ENCODE peak calls at places on chromosomes 6 and 20, in seven cellular contexts. W is H1, N is sigmoid colon, E is right lobe of liver, O is heart left ventricle, M is stomach, V is adrenal gland. Q is an unnamed sample.

GRCh38 chr20:6606651-6607050 is 160.8 kb upstream of the BMP2 start:
- DNase-seq in W (no peak), N (no peak), E (no peak), O (no peak), M (no peak), V (no peak), Q (no peak)

GRCh38 chr20:63625771-63626423 is 1.0 kb downstream of the GMEB2 start:
- DNase-seq in W (no peak), N (no peak), E (no peak), O (peak; percentile 37), M (no peak), V (peak; percentile 48), Q (no peak)

GRCh38 chr6:31597006-31597405 is 4.2 kb upstream of the NCR3 start:
- DNase-seq in W (no peak), N (no peak), E (no peak), O (no peak), M (no peak), V (no peak), Q (no peak)

GRCh38 chr6:1839315-1839714 is 229.6 kb downstream of the FOXC1 start:
- DNase-seq in W (no peak), N (no peak), E (no peak), O (no peak), M (no peak), V (no peak), Q (no peak)

GRCh38 chr6:23180504-23181293 is 611.3 kb downstream of the HDGFL1 start:
- DNase-seq in W (no peak), N (peak; percentile 80), E (no peak), O (peak; percentile 74), M (peak; percentile 53), V (peak; percentile 46), Q (peak; percentile 10)

GRCh38 chr6:159398633-159399032 is 229.4 kb downstream of the FNDC1 start:
- DNase-seq in W (no peak), N (no peak), E (no peak), O (no peak), M (no peak), V (no peak), Q (no peak)

GRCh38 chr6:54579011-54579410 is 267.6 kb upstream of the FAM83B start:
- DNase-seq in W (no peak), N (no peak), E (no peak), O (no peak), M (no peak), V (no peak), Q (no peak)

GRCh38 chr6:139853302-139853992 is 479.0 kb upstream of the CITED2 start:
- DNase-seq in W (no peak), N (no peak), E (peak; percentile 64), O (no peak), M (no peak), V (no peak), Q (no peak)

GRCh38 chr6:7727951-7728854 is 2.3 kb downstream of the BMP6 start:
- DNase-seq in W (peak; percentile 77), N (no peak), E (no peak), O (no peak), M (no peak), V (peak; percentile 22), Q (no peak)

GRCh38 chr20:42886801-42887200 is 302.9 kb downstream of the PTPRT start:
- DNase-seq in W (no peak), N (no peak), E (no peak), O (no peak), M (no peak), V (no peak), Q (no peak)

GRCh38 chr6:148616811-148617210 is 130.0 kb upstream of the UST start:
- DNase-seq in W (no peak), N (no peak), E (no peak), O (no peak), M (no peak), V (no peak), Q (no peak)

GRCh38 chr20:10419550-10420133 is 14.4 kb downstream of the MKKS start:
- DNase-seq in W (no peak), N (no peak), E (no peak), O (no peak), M (no peak), V (no peak), Q (no peak)

DNA sequence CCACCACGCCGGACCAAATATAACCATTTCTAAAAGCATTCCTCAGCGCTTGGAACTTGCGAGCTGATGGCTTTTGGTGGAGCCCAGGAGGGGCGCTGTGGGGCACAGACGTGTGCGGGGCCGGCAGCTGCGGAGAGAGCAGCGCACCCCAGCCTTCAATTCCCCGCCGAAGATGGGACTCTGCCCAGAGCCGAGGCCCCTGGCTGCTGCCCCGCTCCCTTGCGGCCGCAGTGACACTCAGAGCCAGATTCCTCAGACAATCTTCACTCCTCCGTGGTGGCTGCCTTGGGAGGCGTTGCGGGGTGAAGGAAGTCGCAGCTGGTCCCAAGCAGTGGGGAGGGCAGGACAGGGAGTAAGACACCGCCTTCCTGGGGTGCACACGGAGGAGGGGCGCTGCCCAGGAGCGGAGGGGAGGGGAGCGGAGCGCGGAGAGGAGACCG is 87.7 kb downstream of the TMEM242 start:
- DNase-seq in W (no peak), N (peak; percentile 82), E (no peak), O (peak; percentile 61), M (peak; percentile 59), V (peak; percentile 71), Q (no peak)
- TF ChIP-seq POLR2A in W (no peak), N (no peak), E (no peak), O (no peak), M (no peak), V (peak; percentile 27), Q (no peak)

DNA sequence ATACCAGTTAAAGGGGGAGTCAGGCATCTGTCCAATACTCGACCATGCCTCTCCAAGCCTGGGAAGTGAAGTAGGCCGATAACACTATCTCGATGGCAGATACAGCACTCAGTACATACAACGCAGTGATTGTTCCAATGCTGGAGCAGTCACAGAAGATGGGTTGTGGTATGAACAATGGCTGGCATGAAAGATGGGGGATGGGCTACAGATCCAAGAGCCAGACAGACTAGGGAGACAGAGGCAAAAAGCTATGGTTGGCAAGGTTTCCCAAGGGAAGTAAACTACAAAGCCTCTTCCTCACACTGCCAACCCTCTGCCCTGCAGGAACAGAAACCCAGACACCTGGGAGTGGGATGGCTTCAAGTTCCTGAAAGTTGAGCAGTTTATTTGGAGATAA is 19.2 kb downstream of the FKBP1A start:
- DNase-seq in W (peak; percentile 6), N (no peak), E (no peak), O (no peak), M (no peak), V (no peak), Q (no peak)
- H3K27ac ChIP-seq in W (no peak overlapping the region), N (no peak overlapping the region), E (peak overlapping the region; percentile 28), O (peak overlapping the region; percentile 56), M (peak overlapping the region; percentile 25), V (peak overlapping the region; percentile 7), Q (no peak overlapping the region)

GRCh38 chr20:34042286-34042685 is 48.6 kb downstream of the RALY start:
- DNase-seq in W (no peak), N (no peak), E (no peak), O (peak; percentile 33), M (no peak), V (no peak), Q (no peak)

GRCh38 chr20:34040300-34041015 is 46.7 kb downstream of the RALY start:
- DNase-seq in W (no peak), N (no peak), E (no peak), O (peak; percentile 42), M (no peak), V (no peak), Q (no peak)

GRCh38 chr20:34037121-34037520 is 43.4 kb downstream of the RALY start:
- DNase-seq in W (no peak), N (no peak), E (no peak), O (peak; percentile 25), M (peak; percentile 28), V (no peak), Q (no peak)

GRCh38 chr20:34033903-34034302 is 40.2 kb downstream of the RALY start:
- DNase-seq in W (no peak), N (no peak), E (no peak), O (no peak), M (no peak), V (no peak), Q (no peak)

GRCh38 chr20:34037767-34038166 is 44.1 kb downstream of the RALY start:
- DNase-seq in W (no peak), N (no peak), E (no peak), O (peak; percentile 32), M (no peak), V (no peak), Q (no peak)
- H3K4me1 ChIP-seq in W (peaks cover 7% of the 10 kb centered on the region), N (peaks cover 31% of the 10 kb centered on the region), E (no peaks in the 10 kb centered on the region), O (peaks cover 44% of the 10 kb centered on the region), M (peaks cover 39% of the 10 kb centered on the region), V (peaks cover 25% of the 10 kb centered on the region), Q (no peaks in the 10 kb centered on the region)

GRCh38 chr6:41504526-41505021 is 41.6 kb upstream of the FOXP4 start:
- DNase-seq in W (no peak), N (no peak), E (no peak), O (no peak), M (no peak), V (no peak), Q (no peak)
- TF ChIP-seq POLR2A in W (no peak), N (no peak), E (no peak), O (no peak), M (no peak), V (no peak), Q (no peak)

GRCh38 chr6:35730745-35731413 is 6.0 kb upstream of the ARMC12 start:
- DNase-seq in W (no peak), N (no peak), E (no peak), O (no peak), M (no peak), V (no peak), Q (no peak)

GRCh38 chr6:35731414-35731735 is 5.5 kb upstream of the ARMC12 start:
- DNase-seq in W (peak; percentile 99), N (peak; percentile 99), E (peak; percentile 99), O (peak; percentile 95), M (peak; percentile 93), V (peak; percentile 98), Q (peak; percentile 93)

GRCh38 chr6:35735452-35735851 is 1.4 kb upstream of the ARMC12 start:
- DNase-seq in W (no peak), N (peak; percentile 70), E (peak; percentile 60), O (no peak), M (peak; percentile 77), V (no peak), Q (peak; percentile 38)

GRCh38 chr6:35731736-35732532 is 4.9 kb upstream of the ARMC12 start:
- DNase-seq in W (peak; percentile 95), N (peak; percentile 99), E (peak; percentile 98), O (peak; percentile 96), M (peak; percentile 98), V (peak; percentile 96), Q (peak; percentile 98)

DNA sequence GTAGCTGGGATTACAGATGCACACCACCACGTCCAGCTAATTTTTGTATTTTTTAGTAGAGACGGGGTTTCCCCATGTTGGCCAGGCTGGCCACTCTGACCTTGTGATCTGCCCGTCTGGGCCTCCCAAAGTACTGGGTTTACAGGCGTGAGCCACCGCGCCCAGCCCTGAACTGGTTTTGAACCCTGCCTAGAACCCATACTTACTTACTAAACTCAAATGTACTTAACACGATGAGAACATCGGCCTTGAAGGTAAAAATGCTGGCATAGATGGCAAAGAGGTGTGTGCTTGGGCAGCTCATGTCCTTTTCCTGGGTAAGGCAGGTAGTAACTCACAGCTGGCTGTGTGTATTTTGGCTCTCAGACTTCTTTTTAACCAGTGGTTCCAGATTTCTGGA is 3.2 kb upstream of the ARMC12 start:
- DNase-seq in W (no peak), N (no peak), E (peak; percentile 62), O (no peak), M (peak; percentile 42), V (no peak), Q (peak; percentile 72)
- H3K27ac ChIP-seq in W (no peak overlapping the region), N (peak overlapping the region; percentile 100), E (peak overlapping the region; percentile 99), O (peak overlapping the region; percentile 100), M (peak overlapping the region; percentile 100), V (peak overlapping the region; percentile 99), Q (peak overlapping the region; percentile 100)

Q was measured in prostate gland.